ENCODE peak calls at places on chromosome 22, in seven cellular contexts. J is IMR-90, Y is mesendoderm, G is neuronal stem cell, N is mesenchymal stem cell, L is H1, M is trophoblast cell. V is an unnamed sample.

GRCh38 chr22:24156146-24156914 is 25.0 kb upstream of the SUSD2 start:
- DNase-seq in N (peak; percentile 76), L (peak; percentile 54), G (peak; percentile 35), Y (no peak), J (peak; percentile 52), M (no peak), V (no peak)

GRCh38 chr22:37230673-37231405 is 13.2 kb downstream of the RAC2 start:
- DNase-seq in G (no peak), J (no peak), L (no peak), M (no peak), Y (no peak), N (no peak), V (no peak)

GRCh38 chr22:28440517-28441366 is 238.9 kb downstream of the TTC28 start:
- DNase-seq in G (no peak), J (peak; percentile 80), M (no peak), L (no peak), N (peak; percentile 28), Y (no peak), V (no peak)

GRCh38 chr22:36726007-36726380 is 22.4 kb upstream of the CACNG2 start:
- DNase-seq in M (no peak), J (no peak), Y (no peak), N (no peak), G (no peak), L (no peak), V (no peak)

GRCh38 chr22:28892175-28892731 is 8.9 kb downstream of the ZNRF3 start:
- DNase-seq in Y (no peak), J (no peak), G (no peak), N (no peak), M (no peak), L (no peak), V (no peak)

GRCh38 chr22:33806191-33806590 is 114.1 kb downstream of the LARGE1 start:
- DNase-seq in Y (no peak), L (no peak), J (peak; percentile 20), N (peak; percentile 75), G (no peak), M (no peak), V (no peak)

GRCh38 chr22:33518405-33518804 is 401.9 kb downstream of the LARGE1 start:
- DNase-seq in G (no peak), L (no peak), Y (no peak), M (no peak), N (no peak), J (no peak), V (no peak)

GRCh38 chr22:25759825-25760231 is 17.8 kb downstream of the MYO18B start:
- DNase-seq in N (peak; percentile 89), Y (peak; percentile 74), L (no peak), M (peak; percentile 68), J (peak; percentile 90), G (no peak), V (no peak)

GRCh38 chr22:30922151-30922611 is 46.4 kb downstream of the MORC2 start:
- DNase-seq in M (peak; percentile 61), L (no peak), Y (no peak), J (peak; percentile 27), G (no peak), N (no peak), V (no peak)

GRCh38 chr22:22073769-22074561 is 91.4 kb upstream of the TOP3B start:
- DNase-seq in Y (peak; percentile 22), J (no peak), G (no peak), L (no peak), M (no peak), N (no peak), V (no peak)

DNA sequence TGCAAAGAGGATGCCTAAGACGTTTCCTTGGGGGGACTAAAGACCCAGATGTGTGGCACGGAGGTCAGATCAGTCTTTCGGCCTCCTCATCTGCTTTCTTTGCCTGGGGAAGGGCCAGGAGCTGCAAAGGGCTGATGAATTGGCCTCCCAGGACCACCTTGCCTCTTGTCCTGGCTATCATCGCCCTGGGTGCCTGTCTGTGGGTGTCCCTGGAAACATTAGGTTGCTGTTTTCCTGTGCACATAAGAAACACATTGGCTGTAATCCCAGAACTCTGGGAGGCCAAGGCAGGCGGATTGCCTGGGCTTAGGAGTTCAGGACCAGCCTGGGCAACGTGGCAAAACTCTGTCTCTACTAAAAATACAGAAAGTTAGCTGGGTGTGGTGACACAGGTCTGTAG is 20.7 kb upstream of the RFPL3 start:
- DNase-seq in G (no peak), N (no peak), M (no peak), L (peak; percentile 35), J (no peak), Y (no peak), V (no peak)
- H3K4ac ChIP-seq in G (peak overlapping the region; percentile 13), N (no peak overlapping the region), M (no peak overlapping the region), L (no peak overlapping the region), J (no peak overlapping the region), Y (no peak overlapping the region), V (no peak overlapping the region)

GRCh38 chr22:41900652-41901312 is 14.1 kb downstream of the SHISA8 start:
- DNase-seq in M (no peak), Y (no peak), J (no peak), L (no peak), G (no peak), N (no peak), V (no peak)
- H3K4ac ChIP-seq in M (no peak overlapping the region), Y (no peak overlapping the region), J (no peak overlapping the region), L (no peak overlapping the region), G (no peak overlapping the region), N (no peak overlapping the region), V (no peak overlapping the region)

GRCh38 chr22:49950396-49950994 is 10.1 kb upstream of the PIM3 start:
- DNase-seq in L (no peak), N (no peak), G (no peak), M (no peak), Y (no peak), J (no peak), V (no peak)

GRCh38 chr22:49951986-49952896 is 8.3 kb upstream of the PIM3 start:
- DNase-seq in J (peak; percentile 81), G (no peak), N (peak; percentile 78), M (peak; percentile 77), Y (peak; percentile 90), L (no peak), V (peak; percentile 51)

GRCh38 chr22:49951678-49951985 is 8.9 kb upstream of the PIM3 start:
- DNase-seq in L (no peak), J (no peak), Y (no peak), N (no peak), M (no peak), G (no peak), V (no peak)

GRCh38 chr22:49949914-49950292 is 10.7 kb upstream of the PIM3 start:
- DNase-seq in M (no peak), G (no peak), J (no peak), N (no peak), L (no peak), Y (no peak), V (no peak)

DNA sequence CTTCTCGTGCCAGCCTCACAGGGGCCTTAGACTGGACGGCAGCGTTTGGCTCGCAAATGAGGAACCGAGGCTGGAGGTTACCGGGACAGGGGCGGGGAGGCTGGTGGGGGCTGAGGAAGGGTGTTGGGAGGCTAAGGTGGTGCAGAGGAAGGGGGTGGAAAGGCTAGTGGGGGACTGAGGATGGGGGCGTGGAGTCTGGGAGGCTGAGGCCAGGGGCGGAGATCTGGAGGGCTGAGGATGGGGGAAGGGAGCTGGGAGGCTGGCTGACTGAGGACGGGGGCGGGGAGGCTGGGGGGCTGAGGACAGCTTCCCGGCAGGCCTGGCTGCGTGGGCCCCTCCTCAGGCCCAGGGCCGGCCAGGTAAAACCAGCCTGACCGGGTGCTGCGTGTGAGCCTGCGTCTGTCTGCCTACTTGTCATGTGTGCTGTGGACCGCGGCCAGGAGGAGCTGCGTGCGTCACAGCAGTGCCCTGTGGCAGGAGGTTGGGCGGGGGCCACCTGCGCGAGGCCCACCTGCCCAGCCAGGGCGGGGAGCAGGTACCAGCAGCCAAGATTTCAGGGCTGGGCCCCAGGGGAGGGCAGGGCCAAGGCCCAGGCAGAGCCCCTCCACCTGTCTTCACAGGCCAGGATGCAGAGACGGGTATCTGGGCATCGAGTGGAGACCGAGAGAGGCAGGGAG is 9.4 kb upstream of the PIM3 start:
- DNase-seq in M (peak; percentile 98), L (no peak), Y (no peak), N (no peak), J (peak; percentile 64), G (no peak), V (peak; percentile 38)
- H3K4ac ChIP-seq in M (peak overlapping the region; percentile 97), L (no peak overlapping the region), Y (no peak overlapping the region), N (peak overlapping the region; percentile 6), J (peak overlapping the region; percentile 100), G (peak overlapping the region; percentile 95), V (no peak overlapping the region)

DNA sequence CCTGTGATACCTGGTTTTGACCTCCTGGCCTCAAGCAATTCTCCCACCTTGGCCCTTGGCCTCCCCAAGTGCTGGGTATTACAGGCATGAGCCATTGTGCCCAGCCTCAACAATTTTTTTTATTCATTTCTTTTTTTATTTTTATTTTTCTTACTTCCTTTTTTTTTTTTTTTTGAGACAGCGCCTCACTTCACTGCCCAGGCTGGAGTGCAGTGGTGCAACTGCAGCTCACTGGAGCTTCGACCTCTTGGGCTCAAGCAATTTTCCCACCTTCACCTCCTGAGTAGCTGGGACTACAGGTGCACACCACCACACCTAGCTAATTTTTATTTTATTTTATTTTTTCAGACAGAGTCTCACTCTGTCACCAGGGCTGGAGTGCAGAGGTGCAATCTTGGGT is 25.5 kb upstream of the CECR2 start:
- DNase-seq in J (no peak), Y (no peak), G (no peak), L (no peak), N (no peak), M (no peak), V (no peak)
- H3K4ac ChIP-seq in J (no peak overlapping the region), Y (no peak overlapping the region), G (no peak overlapping the region), L (no peak overlapping the region), N (no peak overlapping the region), M (no peak overlapping the region), V (no peak overlapping the region)